ENCODE peak calls at places on chromosomes 6 and 20, in five cellular contexts. T is AG20443, V is iPS DF 6.9, B is cardiac septum, U is HepG2. Z is an unnamed sample.

GRCh38 chr6:44851176-44851575 is 463.7 kb downstream of the CDC5L start:
- DNase-seq in T (peak; percentile 49), V (no peak), B (no peak), U (no peak), Z (no peak)

GRCh38 chr6:168526841-168527281 is 85.9 kb downstream of the SMOC2 start:
- DNase-seq in T (no peak), V (no peak), B (peak; percentile 57), U (no peak), Z (peak; percentile 83)

GRCh38 chr6:154962751-154963150 is 32.4 kb upstream of the TIAM2 start:
- DNase-seq in T (peak; percentile 89), V (no peak), B (no peak), U (peak; percentile 40), Z (no peak)

GRCh38 chr6:52497652-52498408 is 77.7 kb downstream of the EFHC1 start:
- DNase-seq in T (no peak), V (no peak), B (no peak), U (no peak), Z (peak; percentile 86)

GRCh38 chr20:37525810-37526209 is 1.9 kb downstream of the BLCAP start:
- DNase-seq in T (no peak), V (no peak), B (no peak), U (no peak), Z (no peak)

GRCh38 chr6:139547082-139547776 is 172.8 kb upstream of the CITED2 start:
- DNase-seq in T (no peak), V (no peak), B (no peak), U (no peak), Z (no peak)

GRCh38 chr6:22113046-22113766 is 183.6 kb downstream of the PRL start:
- DNase-seq in T (peak; percentile 86), V (no peak), B (no peak), U (no peak), Z (peak; percentile 79)

GRCh38 chr6:126550323-126550722 is 210.4 kb downstream of the CENPW start:
- DNase-seq in T (no peak), V (no peak), B (no peak), U (peak; percentile 22), Z (no peak)

GRCh38 chr6:296151-297122 is 4.2 kb downstream of the DUSP22 start:
- DNase-seq in T (no peak), V (no peak), B (no peak), U (no peak), Z (no peak)

GRCh38 chr6:36734486-36735060 is 36.9 kb downstream of the RAB44 start:
- DNase-seq in T (no peak), V (no peak), B (no peak), U (no peak), Z (no peak)

GRCh38 chr6:158040051-158040803 is 58.6 kb downstream of the SYNJ2 start:
- DNase-seq in T (peak; percentile 80), V (no peak), B (peak; percentile 70), U (peak; percentile 99), Z (peak; percentile 83)

GRCh38 chr6:28747631-28748157 is 176.1 kb downstream of the TRIM27 start:
- DNase-seq in T (peak; percentile 40), V (peak; percentile 89), B (no peak), U (peak; percentile 81), Z (no peak)

GRCh38 chr6:127900935-127901334 is at the start of gene THEMIS:
- DNase-seq in T (no peak), V (no peak), B (no peak), U (no peak), Z (no peak)

GRCh38 chr20:13610205-13610604 is 28.5 kb downstream of the TASP1 start:
- DNase-seq in T (no peak), V (peak; percentile 43), B (no peak), U (peak; percentile 41), Z (no peak)

GRCh38 chr6:70394518-70395300 is 18.6 kb upstream of the FAM135A start:
- DNase-seq in T (no peak), V (no peak), B (no peak), U (no peak), Z (no peak)

GRCh38 chr20:62476074-62476838 is 461 bp upstream of the GATA5 start:
- DNase-seq in T (no peak), V (no peak), B (no peak), U (no peak), Z (no peak)

GRCh38 chr20:44217342-44218092 is 6.9 kb upstream of the OSER1 start:
- DNase-seq in T (peak; percentile 76), V (peak; percentile 47), B (peak; percentile 85), U (peak; percentile 82), Z (no peak)

GRCh38 chr6:1735239-1735803 is 125.6 kb downstream of the FOXC1 start:
- DNase-seq in T (no peak), V (no peak), B (no peak), U (no peak), Z (no peak)

GRCh38 chr6:24646771-24647170 is 780 bp upstream of the KIAA0319 start:
- DNase-seq in T (no peak), V (no peak), B (no peak), U (no peak), Z (no peak)

GRCh38 chr20:63303095-63303666 is 10.2 kb downstream of the COL20A1 start:
- DNase-seq in T (no peak), V (no peak), B (no peak), U (no peak), Z (no peak)

GRCh38 chr20:60160451-60160850 is 202.2 kb downstream of the CDH26 start:
- DNase-seq in T (no peak), V (no peak), B (no peak), U (no peak), Z (no peak)

GRCh38 chr6:117373211-117373813 is 52.4 kb downstream of the ROS1 start:
- DNase-seq in T (no peak), V (no peak), B (no peak), U (no peak), Z (no peak)

GRCh38 chr6:120077489-120077888 is 727.9 kb upstream of the MAN1A1 start:
- DNase-seq in T (no peak), V (peak; percentile 22), B (no peak), U (no peak), Z (no peak)

GRCh38 chr6:147382945-147383554 is 125.4 kb upstream of the SAMD5 start:
- DNase-seq in T (peak; percentile 43), V (no peak), B (no peak), U (peak; percentile 30), Z (no peak)

GRCh38 chr20:32356935-32357868 is 929 bp upstream of the ASXL1 start:
- DNase-seq in T (peak; percentile 25), V (no peak), B (no peak), U (peak; percentile 76), Z (no peak)

GRCh38 chr6:5677219-5678000 is 329.3 kb downstream of the NRN1 start:
- DNase-seq in T (no peak), V (no peak), B (no peak), U (no peak), Z (no peak)

GRCh38 chr6:124536792-124537191 is 425.4 kb upstream of the RNF217 start:
- DNase-seq in T (no peak), V (no peak), B (no peak), U (no peak), Z (no peak)